ENCODE peak calls at places on chromosome 22, in ten cellular contexts. J is ovary; F is colonic mucosa; B is H9; H is PC-9; K is fibroblast of lung; W is endodermal cell; G is CD4-positive, CD25-positive, alpha-beta regulatory T cell; A is WERI-Rb-1; R is Peyer's patch. T is an unnamed sample.

GRCh38 chr22:35839811-35840739 is 122.4 kb downstream of the APOL5 start:
- DNase-seq in J (peak; percentile 89), F (peak; percentile 90), B (peak; percentile 94), H (peak; percentile 91), K (peak; percentile 98), W (peak; percentile 96), G (no peak), A (peak; percentile 96), R (peak; percentile 88), T (peak; percentile 93)

GRCh38 chr22:19709063-19709769 is 5.1 kb upstream of the SEPTIN5 start:
- DNase-seq in J (no peak), F (no peak), B (peak; percentile 28), H (no peak), K (no peak), W (peak; percentile 50), G (no peak), A (no peak), R (no peak), T (no peak)

GRCh38 chr22:35324067-35324466 is 24.4 kb downstream of the TOM1 start:
- DNase-seq in J (no peak), F (no peak), B (no peak), H (no peak), K (no peak), W (no peak), G (no peak), A (no peak), R (no peak), T (no peak)

GRCh38 chr22:20180245-20180630 is 29.4 kb upstream of the CCDC188 start:
- DNase-seq in J (no peak), F (no peak), B (no peak), H (no peak), K (no peak), W (peak; percentile 71), G (no peak), A (peak; percentile 38), R (no peak), T (no peak)

GRCh38 chr22:24107668-24108067 is 73.6 kb upstream of the SUSD2 start:
- DNase-seq in J (peak; percentile 93), F (peak; percentile 56), B (no peak), H (no peak), K (peak; percentile 92), W (no peak), G (no peak), A (no peak), R (peak; percentile 62), T (peak; percentile 27)

GRCh38 chr22:42313804-42314581 is 43.5 kb upstream of the TCF20 start:
- DNase-seq in J (no peak), F (peak; percentile 90), B (peak; percentile 95), H (peak; percentile 96), K (peak; percentile 51), W (peak; percentile 96), G (peak; percentile 59), A (peak; percentile 73), R (peak; percentile 90), T (no peak)

GRCh38 chr22:20027966-20028854 is 7.3 kb downstream of the TANGO2 start:
- DNase-seq in J (peak; percentile 0), F (no peak), B (peak; percentile 15), H (no peak), K (peak; percentile 18), W (no peak), G (peak; percentile 10), A (no peak), R (peak; percentile 45), T (no peak)

GRCh38 chr22:19779685-19780268 is 19.2 kb downstream of the TBX1 start:
- DNase-seq in J (no peak), F (no peak), B (no peak), H (no peak), K (no peak), W (no peak), G (no peak), A (peak; percentile 72), R (no peak), T (no peak)

GRCh38 chr22:40202225-40202944 is 24.7 kb downstream of the TNRC6B start:
- DNase-seq in J (no peak), F (no peak), B (no peak), H (no peak), K (peak; percentile 39), W (no peak), G (no peak), A (no peak), R (no peak), T (no peak)

GRCh38 chr22:40203568-40203967 is 25.8 kb downstream of the TNRC6B start:
- DNase-seq in J (no peak), F (no peak), B (no peak), H (no peak), K (peak; percentile 34), W (no peak), G (peak; percentile 62), A (no peak), R (no peak), T (no peak)

GRCh38 chr22:40206561-40206960 is 28.8 kb downstream of the TNRC6B start:
- DNase-seq in J (no peak), F (no peak), B (no peak), H (no peak), K (no peak), W (no peak), G (no peak), A (no peak), R (no peak), T (no peak)

GRCh38 chr22:40200795-40201194 is 23.1 kb downstream of the TNRC6B start:
- DNase-seq in J (no peak), F (no peak), B (no peak), H (no peak), K (no peak), W (no peak), G (no peak), A (no peak), R (no peak), T (no peak)

DNA sequence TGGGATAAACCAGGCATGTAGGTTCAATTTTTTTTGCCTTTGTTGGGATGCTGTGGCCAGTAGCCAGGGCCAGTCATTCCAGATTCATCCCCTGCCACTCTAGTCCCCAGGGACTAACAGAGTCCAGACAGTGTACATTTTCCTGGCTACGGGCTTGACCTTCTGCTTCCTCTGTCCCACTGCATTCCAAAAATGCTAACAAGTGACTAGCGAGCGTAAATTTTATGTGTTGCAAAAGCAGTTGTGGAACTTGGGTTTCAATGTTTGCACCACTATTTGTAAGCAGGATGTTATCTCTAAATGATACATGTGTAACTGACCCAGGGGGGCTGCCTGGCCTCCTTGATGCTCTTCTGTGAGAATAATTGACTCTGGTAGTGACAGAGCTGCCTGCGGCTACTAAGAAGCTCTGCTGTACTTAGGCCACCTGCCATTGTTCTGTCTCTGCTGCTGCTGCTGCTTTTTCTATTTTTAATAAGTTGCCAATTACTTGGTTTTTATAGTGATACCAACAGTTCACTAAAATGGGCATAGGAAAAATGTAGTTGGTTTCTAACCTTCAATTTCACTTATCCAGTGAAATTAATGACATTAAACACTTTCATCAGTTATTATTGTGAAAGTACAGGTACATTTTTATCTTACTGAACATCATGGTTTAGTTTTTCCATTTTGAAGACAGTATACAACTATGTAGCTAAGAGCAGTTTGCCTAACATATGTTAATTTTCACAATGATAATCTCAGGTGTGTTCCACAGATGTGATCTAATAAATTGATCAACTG is 26.8 kb downstream of the TNRC6B start:
- DNase-seq in J (no peak), F (no peak), B (no peak), H (no peak), K (peak; percentile 59), W (no peak), G (no peak), A (peak; percentile 8), R (no peak), T (no peak)
- H3K27ac ChIP-seq in J (no peak overlapping the region), F (peak overlapping the region; percentile 26), B (no peak overlapping the region), H (no peak overlapping the region), K (no peak overlapping the region), W (peak overlapping the region; percentile 19), G (no peak overlapping the region), A (no peak overlapping the region), R (peak overlapping the region; percentile 58), T (no peak overlapping the region)

GRCh38 chr22:17366830-17367229 is 2.4 kb upstream of the CECR2 start:
- DNase-seq in J (peak; percentile 49), F (peak; percentile 31), B (peak; percentile 85), H (no peak), K (peak; percentile 50), W (peak; percentile 94), G (no peak), A (peak; percentile 35), R (no peak), T (no peak)
- H3K27ac ChIP-seq in J (no peak overlapping the region), F (no peak overlapping the region), B (peak overlapping the region; percentile 71), H (no peak overlapping the region), K (no peak overlapping the region), W (no peak overlapping the region), G (no peak overlapping the region), A (no peak overlapping the region), R (no peak overlapping the region), T (no peak overlapping the region)

GRCh38 chr22:39242809-39243442 is 1.9 kb downstream of the PDGFB start:
- DNase-seq in J (no peak), F (peak; percentile 39), B (peak; percentile 67), H (peak; percentile 78), K (no peak), W (peak; percentile 88), G (peak; percentile 52), A (peak; percentile 26), R (no peak), T (no peak)

GRCh38 chr22:39241632-39242388 is 3.0 kb downstream of the PDGFB start:
- DNase-seq in J (no peak), F (no peak), B (no peak), H (no peak), K (no peak), W (no peak), G (peak; percentile 72), A (no peak), R (no peak), T (no peak)

GRCh38 chr22:39240841-39241631 is 3.7 kb downstream of the PDGFB start:
- DNase-seq in J (no peak), F (peak; percentile 81), B (no peak), H (peak; percentile 99), K (no peak), W (no peak), G (peak; percentile 31), A (peak; percentile 45), R (peak; percentile 80), T (peak; percentile 74)

GRCh38 chr22:39243443-39244072 is 1.2 kb downstream of the PDGFB start:
- DNase-seq in J (no peak), F (no peak), B (no peak), H (no peak), K (no peak), W (peak; percentile 78), G (peak; percentile 26), A (no peak), R (no peak), T (no peak)

DNA sequence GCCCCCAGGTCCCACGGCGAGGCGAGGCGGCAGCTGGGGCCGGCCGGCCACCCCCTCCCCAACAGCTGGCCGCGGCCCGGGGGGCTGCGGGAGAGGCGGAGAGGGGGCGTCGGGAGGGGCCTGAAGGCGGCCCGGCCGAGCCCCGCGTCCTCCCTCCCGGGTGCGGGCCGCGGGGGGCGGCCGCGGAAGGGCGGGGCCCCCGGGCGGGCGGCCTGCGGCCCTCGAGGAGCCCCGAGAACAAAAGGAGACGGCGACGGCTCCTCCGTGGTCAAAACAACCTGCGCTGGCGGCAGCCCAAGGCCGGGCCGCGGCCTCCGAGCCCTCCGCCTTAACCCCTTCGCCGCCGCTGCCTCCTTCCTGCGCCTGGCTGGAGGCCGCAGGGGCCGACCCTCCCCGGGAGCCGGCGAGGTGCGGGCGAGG is 2.4 kb downstream of the PDGFB start:
- DNase-seq in J (no peak), F (no peak), B (no peak), H (no peak), K (no peak), W (no peak), G (no peak), A (no peak), R (no peak), T (no peak)
- H3K27ac ChIP-seq in J (no peak overlapping the region), F (no peak overlapping the region), B (no peak overlapping the region), H (peak overlapping the region; percentile 74), K (no peak overlapping the region), W (no peak overlapping the region), G (peak overlapping the region; percentile 23), A (no peak overlapping the region), R (peak overlapping the region; percentile 79), T (peak overlapping the region; percentile 76)

DNA sequence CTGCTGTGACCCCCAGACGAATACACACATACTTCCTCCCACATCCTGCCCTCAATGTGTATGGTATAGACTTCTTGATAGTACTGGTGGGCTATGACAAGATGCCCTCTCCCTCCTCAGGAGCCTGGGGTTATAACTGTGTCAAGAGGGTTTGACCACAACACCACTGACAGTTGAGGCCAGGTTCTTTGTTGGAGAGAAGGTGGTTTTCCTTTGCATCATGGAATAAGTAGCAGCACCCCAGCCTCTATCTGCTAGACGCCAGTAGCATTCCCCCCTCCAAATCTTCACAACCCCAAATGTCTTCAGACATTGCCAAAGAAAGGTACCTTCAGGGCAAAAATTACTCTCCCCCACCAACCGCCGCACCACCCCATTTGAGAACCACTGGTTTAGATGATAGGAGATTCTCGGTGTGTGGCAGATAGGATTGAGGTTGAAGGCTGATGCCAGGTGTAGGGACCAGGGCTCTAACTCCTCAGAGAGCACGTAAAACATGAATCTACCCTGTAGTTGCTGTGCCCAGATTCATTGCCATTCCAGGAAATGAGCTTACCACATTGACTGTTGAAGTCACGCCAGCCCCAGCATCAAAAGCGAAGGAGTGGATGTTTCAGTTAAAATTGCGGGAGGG is 5.5 kb upstream of the MYO18B start:
- DNase-seq in J (no peak), F (no peak), B (no peak), H (no peak), K (no peak), W (peak; percentile 21), G (peak; percentile 31), A (no peak), R (no peak), T (no peak)
- H3K27ac ChIP-seq in J (no peak overlapping the region), F (no peak overlapping the region), B (no peak overlapping the region), H (no peak overlapping the region), K (no peak overlapping the region), W (no peak overlapping the region), G (no peak overlapping the region), A (no peak overlapping the region), R (no peak overlapping the region), T (no peak overlapping the region)

T was measured in epithelial cell of prostate.